ENCODE peak calls at places on chromosome 21, in four cellular contexts. R is stomach; K is CD8-positive, alpha-beta T cell; O is erythroblast. C is an unnamed sample.

GRCh38 chr21:42289926-42290325 is 25.3 kb downstream of the TFF3 start:
- DNase-seq in O (no peak), R (no peak), K (no peak), C (no peak)

GRCh38 chr21:42964561-42965560 is 9.5 kb upstream of the PKNOX1 start:
- DNase-seq in O (no peak), R (no peak), K (no peak), C (no peak)

GRCh38 chr21:21188513-21189188 is 190.4 kb downstream of the NCAM2 start:
- DNase-seq in R (no peak), K (no peak), O (no peak), C (no peak)

GRCh38 chr21:27582246-27582945 is 615.5 kb upstream of the ADAMTS5 start:
- DNase-seq in R (no peak), K (no peak), O (no peak), C (no peak)

GRCh38 chr21:43362928-43363314 is 64.0 kb downstream of the SIK1 start:
- DNase-seq in R (no peak), O (no peak), K (no peak), C (no peak)

GRCh38 chr21:35046223-35046690 is 2.8 kb downstream of the RUNX1 start:
- DNase-seq in R (no peak), K (no peak), O (peak), C (no peak)

GRCh38 chr21:46191686-46192575 is 7.7 kb upstream of the SPATC1L start:
- DNase-seq in K (no peak), O (no peak), R (peak), C (no peak)

GRCh38 chr21:27505516-27505915 is 538.6 kb upstream of the ADAMTS5 start:
- DNase-seq in K (no peak), O (no peak), R (no peak), C (no peak)

GRCh38 chr21:35838987-35839763 is 221.2 kb downstream of the SETD4 start:
- DNase-seq in R (no peak), O (no peak), K (no peak), C (no peak)

GRCh38 chr21:31182231-31183129 is 144.2 kb upstream of the KRTAP19-8 start:
- DNase-seq in O (no peak), R (no peak), K (peak), C (no peak)

GRCh38 chr21:45356251-45356650 is 48.7 kb upstream of the COL18A1 start:
- DNase-seq in R (no peak), O (peak), K (no peak), C (no peak)

GRCh38 chr21:15037894-15038293 is 26.9 kb downstream of the NRIP1 start:
- DNase-seq in K (no peak), R (no peak), O (no peak), C (no peak)

GRCh38 chr21:14366998-14367397 is 15.9 kb downstream of the HSPA13 start:
- DNase-seq in R (no peak), K (no peak), O (no peak), C (no peak)

GRCh38 chr21:34647552-34647951 is 21.2 kb upstream of the CLIC6 start:
- DNase-seq in K (no peak), O (no peak), R (peak), C (no peak)

GRCh38 chr21:44459712-44460440 is 4.6 kb downstream of the LRRC3 start:
- DNase-seq in R (no peak), O (no peak), K (no peak), C (no peak)

GRCh38 chr21:44466996-44467858 is 11.9 kb downstream of the LRRC3 start:
- DNase-seq in K (no peak), O (no peak), R (no peak), C (no peak)

GRCh38 chr21:14358775-14359174 is 24.2 kb downstream of the HSPA13 start:
- DNase-seq in K (no peak), R (no peak), O (no peak), C (no peak)

GRCh38 chr21:38229260-38229877 is 27.4 kb upstream of the KCNJ15 start:
- DNase-seq in O (peak), K (no peak), R (no peak), C (no peak)

GRCh38 chr21:43973634-43973955 is 38.5 kb upstream of the TRAPPC10 start:
- DNase-seq in K (no peak), R (no peak), O (no peak), C (no peak)

GRCh38 chr21:45126085-45126687 is 51.8 kb downstream of the ADARB1 start:
- DNase-seq in K (no peak), R (no peak), O (no peak), C (no peak)

GRCh38 chr21:17688912-17689874 is 76.5 kb upstream of the BTG3 start:
- DNase-seq in R (peak), K (peak), O (no peak), C (no peak)

GRCh38 chr21:27759820-27760219 is 792.9 kb upstream of the ADAMTS5 start:
- DNase-seq in O (no peak), K (no peak), R (no peak), C (no peak)

GRCh38 chr21:41972511-41973205 is 18.8 kb upstream of the C2CD2 start:
- DNase-seq in R (peak), K (no peak), O (no peak), C (peak)

GRCh38 chr21:46667735-46668380 is 32.4 kb downstream of the PRMT2 start:
- DNase-seq in K (no peak), R (no peak), O (no peak), C (peak)

GRCh38 chr21:36077758-36078157 is 7.9 kb downstream of the CBR1 start:
- DNase-seq in K (no peak), O (no peak), R (no peak), C (no peak)

GRCh38 chr21:38914531-38915385 is 109.0 kb downstream of the ETS2 start:
- DNase-seq in R (no peak), K (no peak), O (no peak), C (no peak)

GRCh38 chr21:42413500-42413899 is 9.8 kb downstream of the UBASH3A start:
- DNase-seq in O (no peak), R (no peak), K (no peak), C (no peak)

GRCh38 chr21:29074007-29074376 is 544 bp upstream of the CCT8 start:
- DNase-seq in O (no peak), K (no peak), R (no peak), C (no peak)

GRCh38 chr21:42654179-42654912 is 925 bp downstream of the PDE9A start:
- DNase-seq in K (no peak), R (no peak), O (no peak), C (no peak)

GRCh38 chr21:37032877-37033471 is 26.5 kb downstream of the RIPPLY3 start:
- DNase-seq in O (no peak), K (no peak), R (no peak), C (no peak)

GRCh38 chr21:41111681-41112080 is 56.3 kb upstream of the BACE2 start:
- DNase-seq in O (no peak), K (no peak), R (no peak), C (no peak)

GRCh38 chr21:38170283-38170682 is 86.5 kb upstream of the KCNJ15 start:
- DNase-seq in O (peak), K (no peak), R (peak), C (no peak)

GRCh38 chr21:37982496-37983318 is 66.5 kb upstream of the KCNJ6 start:
- DNase-seq in R (no peak), O (no peak), K (no peak), C (no peak)

GRCh38 chr21:23223882-23224281 is 2225.7 kb downstream of the NCAM2 start:
- DNase-seq in O (no peak), R (no peak), K (no peak), C (no peak)

GRCh38 chr21:19029816-19030215 is 626.2 kb upstream of the TMPRSS15 start:
- DNase-seq in R (no peak), K (no peak), O (no peak), C (no peak)

GRCh38 chr21:16789636-16790035 is 723.2 kb upstream of the CXADR start:
- DNase-seq in R (no peak), K (no peak), O (no peak), C (no peak)

GRCh38 chr21:45458281-45459170 is 53.6 kb downstream of the COL18A1 start:
- DNase-seq in R (no peak), O (no peak), K (no peak), C (no peak)

GRCh38 chr21:44012474-44013379 is 618 bp downstream of the TRAPPC10 start:
- DNase-seq in R (peak), O (peak), K (peak), C (peak)